ENCODE peak calls at places on chromosome 17, in six cellular contexts. One of them, this sample, is unnamed.

GRCh38 chr17:35731239-35731931 is at the start of gene RASL10B:
- DNase-seq in astrocyte: no peak
- DNase-seq in colonic mucosa: no peak
- DNase-seq in AG04449: no peak
- DNase-seq in RWPE2: no peak
- DNase-seq in thoracic aorta: no peak
- DNase-seq in this sample: no peak

GRCh38 chr17:78762007-78762406 is 20.1 kb downstream of the CYTH1 start:
- DNase-seq in RWPE2: no peak
- DNase-seq in astrocyte: peak
- DNase-seq in colonic mucosa: no peak
- DNase-seq in AG04449: no peak
- DNase-seq in thoracic aorta: no peak
- DNase-seq in this sample: no peak

GRCh38 chr17:16040710-16041251 is 41.2 kb downstream of the TTC19 start:
- DNase-seq in thoracic aorta: no peak
- DNase-seq in colonic mucosa: peak
- DNase-seq in AG04449: peak
- DNase-seq in RWPE2: no peak
- DNase-seq in astrocyte: peak
- DNase-seq in this sample: no peak

GRCh38 chr17:38324732-38325131 is 19.0 kb downstream of the GPR179 start:
- DNase-seq in AG04449: no peak
- DNase-seq in thoracic aorta: no peak
- DNase-seq in colonic mucosa: no peak
- DNase-seq in astrocyte: no peak
- DNase-seq in RWPE2: no peak
- DNase-seq in this sample: no peak

GRCh38 chr17:78127240-78127887 is 1.2 kb downstream of the TMC6 start:
- DNase-seq in RWPE2: no peak
- DNase-seq in astrocyte: no peak
- DNase-seq in AG04449: no peak
- DNase-seq in colonic mucosa: peak
- DNase-seq in thoracic aorta: no peak
- DNase-seq in this sample: no peak

GRCh38 chr17:15490634-15491261 is 23.3 kb upstream of the CDRT4 start:
- DNase-seq in astrocyte: peak
- DNase-seq in colonic mucosa: peak
- DNase-seq in RWPE2: no peak
- DNase-seq in thoracic aorta: no peak
- DNase-seq in AG04449: no peak
- DNase-seq in this sample: no peak

GRCh38 chr17:8121531-8122390 is 2.1 kb downstream of the HES7 start:
- DNase-seq in thoracic aorta: no peak
- DNase-seq in astrocyte: peak
- DNase-seq in RWPE2: no peak
- DNase-seq in AG04449: no peak
- DNase-seq in colonic mucosa: peak
- DNase-seq in this sample: no peak

GRCh38 chr17:56596741-56597494 is 3.4 kb downstream of the NOG start:
- DNase-seq in thoracic aorta: no peak
- DNase-seq in colonic mucosa: no peak
- DNase-seq in astrocyte: no peak
- DNase-seq in RWPE2: no peak
- DNase-seq in AG04449: no peak
- DNase-seq in this sample: no peak

GRCh38 chr17:56598471-56598870 is 5.0 kb downstream of the NOG start:
- DNase-seq in thoracic aorta: no peak
- DNase-seq in RWPE2: no peak
- DNase-seq in colonic mucosa: no peak
- DNase-seq in astrocyte: peak
- DNase-seq in AG04449: no peak
- DNase-seq in this sample: no peak

GRCh38 chr17:79031996-79032875 is 8.3 kb downstream of the C1QTNF1 start:
- DNase-seq in RWPE2: peak
- DNase-seq in colonic mucosa: no peak
- DNase-seq in thoracic aorta: no peak
- DNase-seq in astrocyte: no peak
- DNase-seq in AG04449: no peak
- DNase-seq in this sample: no peak

GRCh38 chr17:19303367-19303776 is 59.2 kb downstream of the B9D1 start:
- DNase-seq in RWPE2: no peak
- DNase-seq in colonic mucosa: no peak
- DNase-seq in AG04449: no peak
- DNase-seq in thoracic aorta: no peak
- DNase-seq in astrocyte: no peak
- DNase-seq in this sample: no peak

GRCh38 chr17:8713878-8714277 is 30.8 kb downstream of the CCDC42 start:
- DNase-seq in astrocyte: no peak
- DNase-seq in colonic mucosa: no peak
- DNase-seq in RWPE2: no peak
- DNase-seq in AG04449: no peak
- DNase-seq in thoracic aorta: no peak
- DNase-seq in this sample: no peak

GRCh38 chr17:1449412-1449967 is 6.5 kb downstream of the CRK start:
- DNase-seq in colonic mucosa: no peak
- DNase-seq in astrocyte: no peak
- DNase-seq in RWPE2: no peak
- DNase-seq in thoracic aorta: no peak
- DNase-seq in AG04449: no peak
- DNase-seq in this sample: no peak

GRCh38 chr17:36720131-36720530 is 118.7 kb downstream of the MRM1 start:
- DNase-seq in RWPE2: no peak
- DNase-seq in thoracic aorta: no peak
- DNase-seq in AG04449: no peak
- DNase-seq in colonic mucosa: no peak
- DNase-seq in astrocyte: no peak
- DNase-seq in this sample: no peak

GRCh38 chr17:8016632-8017424 is 14.4 kb downstream of the GUCY2D start:
- DNase-seq in AG04449: no peak
- DNase-seq in astrocyte: no peak
- DNase-seq in thoracic aorta: no peak
- DNase-seq in RWPE2: no peak
- DNase-seq in colonic mucosa: peak
- DNase-seq in this sample: no peak

GRCh38 chr17:58084317-58084981 is 1.2 kb downstream of the DYNLL2 start:
- DNase-seq in AG04449: no peak
- DNase-seq in colonic mucosa: peak
- DNase-seq in thoracic aorta: no peak
- DNase-seq in astrocyte: no peak
- DNase-seq in RWPE2: no peak
- DNase-seq in this sample: no peak

GRCh38 chr17:2405247-2405926 is 4.5 kb upstream of the MNT start:
- DNase-seq in colonic mucosa: peak
- DNase-seq in astrocyte: peak
- DNase-seq in AG04449: no peak
- DNase-seq in RWPE2: no peak
- DNase-seq in thoracic aorta: no peak
- DNase-seq in this sample: peak

GRCh38 chr17:18184143-18185007 is 747 bp downstream of the ALKBH5 start:
- DNase-seq in AG04449: no peak
- DNase-seq in colonic mucosa: peak
- DNase-seq in thoracic aorta: peak
- DNase-seq in astrocyte: peak
- DNase-seq in RWPE2: no peak
- DNase-seq in this sample: no peak

GRCh38 chr17:55770220-55770870 is 19.5 kb downstream of the PCTP start:
- DNase-seq in thoracic aorta: no peak
- DNase-seq in AG04449: peak
- DNase-seq in astrocyte: peak
- DNase-seq in RWPE2: no peak
- DNase-seq in colonic mucosa: no peak
- DNase-seq in this sample: no peak

DNA sequence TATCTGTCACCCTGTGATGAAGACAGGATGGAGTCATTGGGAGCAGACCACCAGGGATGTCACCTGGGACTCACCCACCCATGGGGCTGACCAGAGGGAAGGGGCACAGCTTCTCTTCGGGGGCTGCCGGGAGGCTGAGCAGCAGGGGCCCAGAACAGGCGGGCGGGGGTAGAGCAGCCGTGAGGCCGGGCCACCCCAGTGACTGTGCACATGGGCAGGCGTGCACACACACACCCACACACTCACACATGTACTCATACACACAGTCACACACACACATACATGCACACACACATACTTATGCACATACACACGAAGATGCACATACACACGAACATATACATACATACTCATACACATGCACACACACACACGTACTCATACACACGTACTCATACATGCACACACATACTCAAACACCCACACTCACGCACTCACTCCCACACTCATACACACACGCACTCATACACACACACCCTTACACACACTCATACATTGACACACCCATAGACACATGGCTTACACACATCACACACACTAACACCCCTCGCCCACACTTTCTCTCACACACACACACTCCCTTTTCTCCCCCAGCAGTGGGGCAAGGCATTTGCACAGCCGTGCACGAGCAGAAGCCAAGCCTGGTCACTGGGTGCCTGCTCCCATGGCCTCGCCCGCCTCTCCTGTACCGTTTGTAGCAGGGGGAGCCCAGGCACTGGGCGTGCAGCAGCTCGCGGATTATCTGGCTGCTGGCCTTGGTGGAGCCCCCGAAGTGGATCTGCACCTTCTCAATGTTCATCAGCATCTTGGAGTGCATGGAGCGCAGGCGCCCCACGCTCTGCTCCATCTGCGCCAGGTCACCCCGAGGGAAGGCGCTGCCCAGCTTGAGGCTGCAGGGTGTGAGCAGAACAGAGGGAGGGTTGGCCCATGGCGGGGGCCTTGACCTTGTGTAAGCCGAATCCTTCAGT is 12.4 kb downstream of the UBALD2 start:
- DNase-seq in colonic mucosa: no peak
- DNase-seq in thoracic aorta: no peak
- DNase-seq in astrocyte: no peak
- DNase-seq in RWPE2: no peak
- DNase-seq in AG04449: no peak
- DNase-seq in this sample: no peak
- TF ChIP-seq CTCF in colonic mucosa: no peak
- TF ChIP-seq CTCF in thoracic aorta: no peak
- TF ChIP-seq CTCF in astrocyte: no peak
- TF ChIP-seq CTCF in RWPE2: no peak
- TF ChIP-seq CTCF in AG04449: no peak
- TF ChIP-seq CTCF in this sample: no peak

DNA sequence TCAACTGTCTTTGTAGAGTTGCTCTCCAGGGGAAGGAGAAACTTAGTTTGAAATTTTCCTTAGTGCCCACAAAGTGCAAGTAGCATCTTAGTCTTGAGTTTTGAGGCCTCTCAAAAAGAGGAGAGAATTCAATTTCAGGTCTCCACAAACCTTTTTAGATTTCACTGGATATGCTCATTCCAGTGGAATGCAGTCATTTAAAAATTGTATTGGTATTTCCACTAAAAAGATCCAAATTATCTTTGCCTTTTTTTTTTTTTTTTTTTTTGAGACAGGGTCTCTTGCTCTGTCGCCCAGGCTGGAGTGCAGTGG is 6.9 kb upstream of the FOXJ1 start:
- DNase-seq in RWPE2: no peak
- DNase-seq in AG04449: no peak
- DNase-seq in thoracic aorta: no peak
- DNase-seq in astrocyte: no peak
- DNase-seq in colonic mucosa: no peak
- DNase-seq in this sample: no peak
- TF ChIP-seq CTCF in RWPE2: peak
- TF ChIP-seq CTCF in AG04449: no peak
- TF ChIP-seq CTCF in thoracic aorta: no peak
- TF ChIP-seq CTCF in astrocyte: no peak
- TF ChIP-seq CTCF in colonic mucosa: no peak
- TF ChIP-seq CTCF in this sample: peak

GRCh38 chr17:40180694-40181093 is 3.4 kb downstream of the RAPGEFL1 start:
- DNase-seq in AG04449: no peak
- DNase-seq in astrocyte: no peak
- DNase-seq in colonic mucosa: peak
- DNase-seq in RWPE2: no peak
- DNase-seq in thoracic aorta: no peak
- DNase-seq in this sample: no peak

GRCh38 chr17:40181205-40181604 is 3.9 kb downstream of the RAPGEFL1 start:
- DNase-seq in AG04449: no peak
- DNase-seq in thoracic aorta: no peak
- DNase-seq in RWPE2: no peak
- DNase-seq in astrocyte: no peak
- DNase-seq in colonic mucosa: no peak
- DNase-seq in this sample: no peak

GRCh38 chr17:40179923-40180659 is 2.8 kb downstream of the RAPGEFL1 start:
- DNase-seq in AG04449: no peak
- DNase-seq in RWPE2: no peak
- DNase-seq in colonic mucosa: peak
- DNase-seq in thoracic aorta: no peak
- DNase-seq in astrocyte: peak
- DNase-seq in this sample: no peak

GRCh38 chr17:40178660-40179059 is 1.4 kb downstream of the RAPGEFL1 start:
- DNase-seq in thoracic aorta: no peak
- DNase-seq in astrocyte: no peak
- DNase-seq in RWPE2: no peak
- DNase-seq in colonic mucosa: no peak
- DNase-seq in AG04449: no peak
- DNase-seq in this sample: no peak

GRCh38 chr17:40182606-40183005 is 5.3 kb downstream of the RAPGEFL1 start:
- DNase-seq in RWPE2: no peak
- DNase-seq in AG04449: no peak
- DNase-seq in astrocyte: no peak
- DNase-seq in colonic mucosa: no peak
- DNase-seq in thoracic aorta: no peak
- DNase-seq in this sample: no peak
- TF ChIP-seq CTCF in RWPE2: no peak
- TF ChIP-seq CTCF in AG04449: no peak
- TF ChIP-seq CTCF in astrocyte: no peak
- TF ChIP-seq CTCF in colonic mucosa: no peak
- TF ChIP-seq CTCF in thoracic aorta: no peak
- TF ChIP-seq CTCF in this sample: no peak

DNA sequence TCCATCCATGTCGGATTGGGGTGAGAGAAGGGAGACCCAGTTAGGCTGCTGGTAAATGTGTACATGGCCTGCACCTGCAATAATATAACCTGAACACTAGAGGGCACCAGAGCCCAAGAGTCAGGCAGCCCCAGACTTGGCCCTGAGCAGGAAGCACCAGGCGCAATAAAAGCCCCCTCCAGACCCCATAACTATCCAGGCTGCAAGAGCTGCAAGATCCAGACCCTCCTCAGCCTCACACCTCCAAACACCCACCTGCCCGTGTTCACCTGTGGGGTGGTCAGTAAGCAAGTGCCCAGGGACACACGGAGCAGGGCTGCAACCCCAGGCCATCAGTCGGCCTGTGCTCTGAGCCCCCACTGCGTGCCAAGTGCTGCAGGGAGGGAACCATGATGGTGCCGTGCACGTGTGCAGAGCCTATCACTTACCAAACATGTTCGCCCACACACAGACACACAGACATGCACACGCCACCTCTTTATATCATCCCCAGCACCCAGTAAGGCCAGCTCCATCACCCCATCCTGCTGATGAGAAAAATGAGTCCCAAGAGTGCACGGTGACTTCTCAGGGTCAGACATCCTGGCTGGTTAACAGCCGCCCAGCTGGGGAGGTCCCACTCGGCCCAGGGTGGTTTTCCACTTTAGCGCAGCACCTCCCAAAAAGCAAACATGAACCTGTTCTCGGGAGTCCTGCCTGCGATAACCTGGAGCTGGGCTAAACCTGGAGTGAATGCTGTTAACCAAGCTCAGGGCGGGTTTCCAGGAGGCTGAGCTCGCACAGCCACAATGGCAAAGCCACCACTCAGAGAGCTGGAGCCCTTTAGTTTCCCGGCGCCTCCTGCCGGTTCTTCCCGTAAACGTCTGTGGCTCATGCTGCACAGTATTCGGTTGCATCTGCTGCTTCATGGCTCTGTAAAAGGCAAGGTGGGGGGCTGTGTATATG is 439.8 kb downstream of the SOX9 start:
- DNase-seq in AG04449: no peak
- DNase-seq in colonic mucosa: peak
- DNase-seq in RWPE2: no peak
- DNase-seq in thoracic aorta: no peak
- DNase-seq in astrocyte: peak
- DNase-seq in this sample: peak
- TF ChIP-seq CTCF in AG04449: peak
- TF ChIP-seq CTCF in colonic mucosa: peak
- TF ChIP-seq CTCF in RWPE2: peak
- TF ChIP-seq CTCF in thoracic aorta: peak
- TF ChIP-seq CTCF in astrocyte: peak
- TF ChIP-seq CTCF in this sample: peak